ENCODE peak calls at places on chromosomes 11 and 22, in five cellular contexts. Y is esophagus squamous epithelium; M is uterus; F is CD4-positive, CD25-positive, alpha-beta regulatory T cell; P is upper lobe of right lung. E is an unnamed sample.

GRCh38 chr11:57340228-57340627 is 2.1 kb downstream of the P2RX3 start:
- DNase-seq in Y (no peak), M (no peak), F (no peak), P (no peak), E (no peak)

GRCh38 chr11:118672865-118673264 is 6.6 kb downstream of the TREH start:
- DNase-seq in Y (no peak), M (no peak), F (no peak), P (no peak), E (no peak)

GRCh38 chr11:60854140-60854846 is 1.5 kb downstream of the PTGDR2 start:
- DNase-seq in Y (no peak), M (no peak), F (no peak), P (no peak), E (no peak)

GRCh38 chr11:59754494-59754858 is 700 bp upstream of the STX3 start:
- DNase-seq in Y (no peak), M (peak), F (peak), P (no peak), E (no peak)

GRCh38 chr11:123740787-123741158 is 687 bp downstream of the ZNF202 start:
- DNase-seq in Y (no peak), M (no peak), F (no peak), P (no peak), E (no peak)

GRCh38 chr11:118618115-118618990 is 10.9 kb downstream of the PHLDB1 start:
- DNase-seq in Y (no peak), M (peak), F (no peak), P (peak), E (no peak)

GRCh38 chr11:94933225-94934130 is 39.9 kb downstream of the CWC15 start:
- DNase-seq in Y (no peak), M (peak), F (no peak), P (no peak), E (no peak)

GRCh38 chr11:120197254-120197891 is 13.5 kb upstream of the OAF start:
- DNase-seq in Y (no peak), M (no peak), F (no peak), P (no peak), E (no peak)

GRCh38 chr11:36492724-36493304 is 17.3 kb downstream of the TRAF6 start:
- DNase-seq in Y (no peak), M (peak), F (peak), P (no peak), E (no peak)

GRCh38 chr11:1050581-1051355 is 14.2 kb upstream of the MUC6 start:
- DNase-seq in Y (no peak), M (no peak), F (peak), P (peak), E (peak)

GRCh38 chr11:130964393-130964792 is 48.1 kb upstream of the SNX19 start:
- DNase-seq in Y (no peak), M (no peak), F (no peak), P (no peak), E (no peak)

GRCh38 chr11:5712507-5712906 is 22.9 kb downstream of the TRIM22 start:
- DNase-seq in Y (no peak), M (no peak), F (peak), P (no peak), E (no peak)

GRCh38 chr11:82174610-82175009 is 559.1 kb downstream of the FAM181B start:
- DNase-seq in Y (no peak), M (no peak), F (no peak), P (no peak), E (no peak)

GRCh38 chr11:128342511-128343133 is 244.7 kb downstream of the ETS1 start:
- DNase-seq in Y (no peak), M (peak), F (peak), P (peak), E (no peak)

GRCh38 chr22:31585161-31585859 is 76.7 kb downstream of the PISD start:
- DNase-seq in Y (no peak), M (no peak), F (peak), P (no peak), E (no peak)

GRCh38 chr11:70423523-70424505 is 25.5 kb downstream of the CTTN start:
- DNase-seq in Y (no peak), M (no peak), F (no peak), P (no peak), E (no peak)

GRCh38 chr22:37133304-37134018 is 16.3 kb downstream of the IL2RB start:
- DNase-seq in Y (no peak), M (no peak), F (no peak), P (peak), E (no peak)

GRCh38 chr22:37135023-37135422 is 14.7 kb downstream of the IL2RB start:
- DNase-seq in Y (no peak), M (no peak), F (no peak), P (no peak), E (no peak)

GRCh38 chr22:37128555-37129281 is 19.2 kb upstream of the TMPRSS6 start:
- DNase-seq in Y (no peak), M (no peak), F (no peak), P (no peak), E (no peak)

GRCh38 chr22:37130031-37130430 is 19.7 kb downstream of the IL2RB start:
- DNase-seq in Y (no peak), M (no peak), F (no peak), P (no peak), E (no peak)

GRCh38 chr22:37132773-37133172 is 16.9 kb downstream of the IL2RB start:
- DNase-seq in Y (no peak), M (no peak), F (no peak), P (no peak), E (no peak)
- H3K27ac ChIP-seq in Y (no peak), M (no peak), F (peak), P (no peak), E (no peak)

GRCh38 chr11:40517122-40517521 is 942.3 kb downstream of the LRRC4C start:
- DNase-seq in Y (no peak), M (no peak), F (no peak), P (no peak), E (no peak)
- H3K27ac ChIP-seq in Y (no peak), M (no peak), F (no peak), P (no peak), E (no peak)

GRCh38 chr22:39114157-39114511 is 17.1 kb downstream of the APOBEC3H start:
- DNase-seq in Y (no peak), M (no peak), F (no peak), P (no peak), E (no peak)
- H3K27ac ChIP-seq in Y (no peak), M (no peak), F (no peak), P (no peak), E (no peak)

DNA sequence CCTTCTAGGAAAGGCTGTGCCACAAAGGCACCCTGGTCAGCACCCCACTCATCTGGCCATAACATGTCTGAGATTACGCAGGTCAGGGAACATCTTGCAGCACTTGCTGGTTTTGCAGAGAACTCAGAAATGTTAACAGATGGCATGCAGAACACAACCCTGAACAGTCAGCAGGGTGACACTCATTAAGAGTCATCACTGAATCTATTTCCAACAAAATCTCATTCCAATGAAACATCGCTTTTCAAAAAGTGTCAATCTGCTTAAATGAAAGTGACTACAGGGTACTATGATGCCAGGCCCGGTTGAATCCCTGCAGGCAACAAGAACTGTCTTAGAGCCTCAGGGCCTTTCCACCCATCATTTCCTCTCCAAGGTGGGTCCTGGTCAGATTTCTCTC is 369.8 kb upstream of the CCDC90B start:
- DNase-seq in Y (no peak), M (no peak), F (no peak), P (no peak), E (no peak)
- H3K27ac ChIP-seq in Y (no peak), M (no peak), F (no peak), P (no peak), E (no peak)

GRCh38 chr11:103964390-103964789 is 72.0 kb upstream of the DDI1 start:
- DNase-seq in Y (no peak), M (no peak), F (no peak), P (no peak), E (no peak)

GRCh38 chr11:103958475-103959215 is 77.8 kb upstream of the DDI1 start:
- DNase-seq in Y (no peak), M (no peak), F (no peak), P (no peak), E (no peak)

GRCh38 chr11:103961010-103961409 is 75.4 kb upstream of the DDI1 start:
- DNase-seq in Y (no peak), M (no peak), F (no peak), P (no peak), E (no peak)

GRCh38 chr11:103953797-103954495 is 82.5 kb upstream of the DDI1 start:
- DNase-seq in Y (no peak), M (no peak), F (no peak), P (no peak), E (no peak)

GRCh38 chr11:103959279-103959930 is 77.0 kb upstream of the DDI1 start:
- DNase-seq in Y (no peak), M (no peak), F (no peak), P (no peak), E (no peak)
- H3K27ac ChIP-seq in Y (no peak), M (no peak), F (no peak), P (no peak), E (no peak)

DNA sequence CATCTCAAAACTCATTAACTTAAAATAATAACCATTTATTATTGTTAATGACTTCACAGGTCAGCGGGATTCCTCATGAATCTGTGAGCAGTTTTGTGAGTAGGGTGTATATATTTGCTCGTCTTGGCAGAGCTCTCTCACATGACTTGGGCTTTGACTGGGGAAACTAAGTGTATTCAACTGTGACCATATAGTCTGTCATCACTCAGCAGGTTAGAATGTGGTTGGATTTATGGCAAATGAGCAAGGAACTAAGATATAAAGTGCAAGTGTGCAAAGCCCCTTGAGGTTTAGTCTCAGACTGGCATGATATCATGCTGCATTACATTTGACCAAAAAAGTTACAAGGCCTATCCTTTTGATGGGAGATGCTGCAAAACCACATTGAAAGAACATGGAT is 254.8 kb downstream of the CNTN5 start:
- DNase-seq in Y (no peak), M (no peak), F (no peak), P (no peak), E (no peak)
- H3K27ac ChIP-seq in Y (no peak), M (no peak), F (no peak), P (no peak), E (no peak)

GRCh38 chr11:46826310-46827044 is 19.6 kb downstream of the CKAP5 start:
- DNase-seq in Y (no peak), M (peak), F (peak), P (peak), E (peak)
- H3K27ac ChIP-seq in Y (peak), M (peak), F (peak), P (no peak), E (peak)

GRCh38 chr11:44505591-44506054 is 59.8 kb upstream of the CD82 start:
- DNase-seq in Y (no peak), M (no peak), F (no peak), P (no peak), E (no peak)

GRCh38 chr11:44506375-44507016 is 59.0 kb upstream of the CD82 start:
- DNase-seq in Y (no peak), M (no peak), F (no peak), P (no peak), E (no peak)

GRCh38 chr11:44509291-44509690 is 56.2 kb upstream of the CD82 start:
- DNase-seq in Y (no peak), M (no peak), F (no peak), P (no peak), E (no peak)

GRCh38 chr11:44507491-44507890 is 58.0 kb upstream of the CD82 start:
- DNase-seq in Y (no peak), M (no peak), F (no peak), P (no peak), E (no peak)

GRCh38 chr11:44507896-44508440 is 57.5 kb upstream of the CD82 start:
- DNase-seq in Y (no peak), M (no peak), F (no peak), P (no peak), E (no peak)
- H3K27ac ChIP-seq in Y (no peak), M (no peak), F (no peak), P (no peak), E (no peak)